ENCODE peak calls at places on chromosomes 12 and 14, in ten cellular contexts. X is WTC11; L is activated T-cell treated with anti-CD3 and anti-CD28 coated beads, Interleukin-2, amount 50 U/mL, for 24 hours; K is M059J; M is T-cell; O is AG08395; H is retinal pigment epithelial cell; G is neural crest cell; J is T-helper 2 cell; F is iris pigment epithelial cell. S is an unnamed sample.

GRCh38 chr12:8544295-8544694 is 3.6 kb upstream of the CLEC4E start:
- DNase-seq in X (peak), L (peak), K (peak), M (peak), O (peak), H (peak), G (peak), J (peak), F (peak), S (peak)

GRCh38 chr12:114399664-114400211 is 6.2 kb downstream of the TBX5 start:
- DNase-seq in X (peak), L (no peak), K (peak), M (no peak), O (no peak), H (no peak), G (peak), J (no peak), F (no peak), S (peak)

GRCh38 chr12:113422030-113422900 is at the start of gene SDSL:
- DNase-seq in X (peak), L (no peak), K (peak), M (no peak), O (peak), H (peak), G (peak), J (no peak), F (peak), S (peak)

GRCh38 chr14:74571441-74571841 is 40.6 kb downstream of the LTBP2 start:
- DNase-seq in X (no peak), L (no peak), K (peak), M (no peak), O (no peak), H (no peak), G (no peak), J (no peak), F (peak), S (no peak)

GRCh38 chr12:113351089-113351488 is 7.3 kb upstream of the PLBD2 start:
- DNase-seq in X (no peak), L (no peak), K (no peak), M (no peak), O (no peak), H (no peak), G (no peak), J (no peak), F (no peak), S (no peak)

GRCh38 chr14:68811161-68811560 is 18.3 kb upstream of the ZFP36L1 start:
- DNase-seq in X (no peak), L (no peak), K (no peak), M (no peak), O (no peak), H (no peak), G (no peak), J (no peak), F (no peak), S (no peak)

GRCh38 chr14:98847520-98848468 is 424.2 kb downstream of the BCL11B start:
- DNase-seq in X (no peak), L (no peak), K (peak), M (no peak), O (no peak), H (no peak), G (no peak), J (no peak), F (no peak), S (no peak)

GRCh38 chr14:96663076-96663475 is 134.1 kb upstream of the VRK1 start:
- DNase-seq in X (no peak), L (no peak), K (peak), M (no peak), O (no peak), H (no peak), G (no peak), J (no peak), F (no peak), S (no peak)

GRCh38 chr12:91588874-91589454 is 406.3 kb upstream of the DCN start:
- DNase-seq in X (no peak), L (no peak), K (no peak), M (no peak), O (no peak), H (no peak), G (no peak), J (no peak), F (no peak), S (no peak)

GRCh38 chr14:100955201-100955600 is 51.7 kb upstream of the RTL1 start:
- DNase-seq in X (no peak), L (no peak), K (peak), M (no peak), O (peak), H (no peak), G (no peak), J (no peak), F (peak), S (no peak)

GRCh38 chr12:58066296-58066695 is 124.9 kb downstream of the ATP23 start:
- DNase-seq in X (no peak), L (no peak), K (peak), M (no peak), O (no peak), H (peak), G (no peak), J (no peak), F (peak), S (peak)

GRCh38 chr14:95167177-95167576 is 9.8 kb upstream of the DICER1 start:
- DNase-seq in X (no peak), L (no peak), K (no peak), M (no peak), O (no peak), H (no peak), G (no peak), J (no peak), F (no peak), S (no peak)

GRCh38 chr12:66885115-66885875 is 206.4 kb upstream of the GRIP1 start:
- DNase-seq in X (peak), L (no peak), K (no peak), M (no peak), O (no peak), H (no peak), G (no peak), J (no peak), F (no peak), S (no peak)

GRCh38 chr14:22333408-22334274 is 255.4 kb downstream of the DAD1 start:
- DNase-seq in X (no peak), L (no peak), K (peak), M (no peak), O (peak), H (peak), G (no peak), J (no peak), F (peak), S (peak)

GRCh38 chr12:12115531-12115930 is 44.8 kb downstream of the BCL2L14 start:
- DNase-seq in X (no peak), L (no peak), K (no peak), M (no peak), O (no peak), H (no peak), G (no peak), J (no peak), F (no peak), S (no peak)

GRCh38 chr12:125330645-125331341 is 265.6 kb downstream of the AACS start:
- DNase-seq in X (peak), L (peak), K (peak), M (peak), O (peak), H (no peak), G (peak), J (peak), F (peak), S (peak)

GRCh38 chr12:11171953-11172675 is 1.1 kb downstream of the SMIM10L1 start:
- DNase-seq in X (no peak), L (no peak), K (peak), M (no peak), O (peak), H (no peak), G (no peak), J (no peak), F (peak), S (peak)

GRCh38 chr14:50047274-50047676 is 69.1 kb downstream of the VCPKMT start:
- DNase-seq in X (no peak), L (no peak), K (no peak), M (no peak), O (no peak), H (no peak), G (no peak), J (no peak), F (no peak), S (peak)

GRCh38 chr14:74636424-74637183 is 24.6 kb upstream of the LTBP2 start:
- DNase-seq in X (no peak), L (no peak), K (peak), M (no peak), O (no peak), H (no peak), G (no peak), J (no peak), F (peak), S (no peak)

GRCh38 chr12:132766380-132767085 is 4.9 kb upstream of the ANKLE2 start:
- DNase-seq in X (no peak), L (no peak), K (peak), M (no peak), O (no peak), H (no peak), G (no peak), J (no peak), F (no peak), S (no peak)

GRCh38 chr12:80419660-80420059 is 24.4 kb upstream of the PTPRQ start:
- DNase-seq in X (no peak), L (no peak), K (no peak), M (no peak), O (no peak), H (no peak), G (no peak), J (no peak), F (peak), S (no peak)

GRCh38 chr12:14884458-14884878 is 1.2 kb downstream of the MGP start:
- DNase-seq in X (no peak), L (peak), K (peak), M (peak), O (peak), H (peak), G (no peak), J (peak), F (peak), S (peak)

GRCh38 chr14:23562822-23563472 is 4.6 kb downstream of the AP1G2 start:
- DNase-seq in X (peak), L (peak), K (peak), M (peak), O (peak), H (no peak), G (peak), J (peak), F (peak), S (peak)

GRCh38 chr12:53993397-53994267 is 6.3 kb upstream of the HOXC9 start:
- DNase-seq in X (no peak), L (no peak), K (no peak), M (no peak), O (no peak), H (no peak), G (no peak), J (no peak), F (no peak), S (no peak)

GRCh38 chr12:23921099-23921846 is 28.2 kb downstream of the SOX5 start:
- DNase-seq in X (no peak), L (no peak), K (peak), M (no peak), O (no peak), H (no peak), G (no peak), J (no peak), F (no peak), S (no peak)

GRCh38 chr12:10801727-10802126 is 700 bp downstream of the TAS2R7 start:
- DNase-seq in X (no peak), L (no peak), K (no peak), M (no peak), O (no peak), H (no peak), G (no peak), J (no peak), F (no peak), S (no peak)

GRCh38 chr14:101705733-101706508 is 55.6 kb upstream of the PPP2R5C start:
- DNase-seq in X (peak), L (peak), K (no peak), M (peak), O (no peak), H (peak), G (no peak), J (peak), F (peak), S (peak)

GRCh38 chr12:54967461-54967860 is 17.1 kb downstream of the TESPA1 start:
- DNase-seq in X (no peak), L (no peak), K (no peak), M (no peak), O (no peak), H (no peak), G (no peak), J (no peak), F (peak), S (no peak)

GRCh38 chr12:89427508-89428156 is 75.3 kb upstream of the DUSP6 start:
- DNase-seq in X (no peak), L (no peak), K (peak), M (no peak), O (no peak), H (no peak), G (no peak), J (no peak), F (peak), S (no peak)

GRCh38 chr12:3810540-3810939 is 57.6 kb upstream of the CRACR2A start:
- DNase-seq in X (no peak), L (no peak), K (no peak), M (no peak), O (no peak), H (no peak), G (no peak), J (no peak), F (no peak), S (no peak)

GRCh38 chr12:42588981-42589464 is 523 bp downstream of the PRICKLE1 start:
- DNase-seq in X (peak), L (peak), K (no peak), M (no peak), O (no peak), H (no peak), G (peak), J (no peak), F (peak), S (peak)

GRCh38 chr14:105067969-105068301 is 2.7 kb upstream of the GPR132 start:
- DNase-seq in X (no peak), L (no peak), K (no peak), M (no peak), O (no peak), H (no peak), G (no peak), J (no peak), F (no peak), S (no peak)

GRCh38 chr14:93525691-93526451 is 95.1 kb downstream of the UNC79 start:
- DNase-seq in X (no peak), L (no peak), K (no peak), M (no peak), O (peak), H (no peak), G (no peak), J (no peak), F (peak), S (no peak)

GRCh38 chr14:71588028-71588427 is 344.2 kb upstream of the RGS6 start:
- DNase-seq in X (no peak), L (no peak), K (peak), M (no peak), O (peak), H (no peak), G (no peak), J (no peak), F (peak), S (peak)

S was measured in hepatocyte.